ENCODE peak calls at places on chromosomes 12 and 14, in eight cellular contexts. P is HCT116, D is neural progenitor cell, J is GM23248, Z is MM.1S, R is hepatocyte, T is GM23338, M is OCI-LY7. G is an unnamed sample.

GRCh38 chr14:94136575-94137331 is 7.3 kb upstream of the IFI27L2 start:
- DNase-seq in T (peak), D (peak), Z (peak), P (peak), R (peak), M (peak), J (peak), G (peak)

GRCh38 chr12:92470608-92471021 is 232.2 kb upstream of the PLEKHG7 start:
- DNase-seq in R (no peak), J (no peak), D (no peak), Z (peak), P (no peak), T (no peak), M (peak), G (peak)

GRCh38 chr12:120532701-120533238 is 1.4 kb upstream of the RNF10 start:
- DNase-seq in M (no peak), P (no peak), D (no peak), J (no peak), R (no peak), Z (peak), T (no peak), G (no peak)

GRCh38 chr12:67794151-67794550 is 145.6 kb downstream of the DYRK2 start:
- DNase-seq in R (no peak), P (no peak), Z (no peak), J (peak), T (no peak), M (no peak), D (no peak), G (no peak)

GRCh38 chr14:59455411-59455810 is 9.8 kb downstream of the GPR135 start:
- DNase-seq in M (no peak), D (no peak), P (no peak), R (no peak), T (no peak), Z (no peak), J (peak), G (no peak)

GRCh38 chr12:4960547-4960946 is 50.8 kb downstream of the KCNA1 start:
- DNase-seq in T (no peak), J (no peak), D (no peak), M (no peak), R (no peak), Z (no peak), P (no peak), G (no peak)

GRCh38 chr14:39454906-39455539 is 22.8 kb upstream of the FBXO33 start:
- DNase-seq in D (no peak), J (no peak), P (no peak), Z (no peak), T (no peak), M (no peak), R (no peak), G (no peak)

GRCh38 chr12:111100003-111100402 is 179.6 kb upstream of the MYL2 start:
- DNase-seq in R (no peak), T (no peak), P (no peak), D (no peak), J (no peak), Z (no peak), M (peak), G (no peak)

GRCh38 chr12:96416033-96416790 is 16.0 kb upstream of the CDK17 start:
- DNase-seq in P (no peak), T (no peak), M (no peak), D (no peak), J (peak), Z (no peak), R (no peak), G (peak)

GRCh38 chr12:92502417-92503028 is 200.3 kb upstream of the PLEKHG7 start:
- DNase-seq in J (no peak), Z (peak), M (peak), P (no peak), R (peak), T (no peak), D (no peak), G (peak)

GRCh38 chr14:67187826-67188225 is 1.4 kb upstream of the GARIN2 start:
- DNase-seq in M (no peak), D (no peak), R (no peak), T (no peak), P (peak), Z (no peak), J (peak), G (peak)

GRCh38 chr14:24673534-24674203 is 39.7 kb upstream of the GZMB start:
- DNase-seq in J (no peak), Z (peak), M (peak), P (no peak), R (no peak), D (no peak), T (no peak), G (no peak)

GRCh38 chr12:92185052-92185451 is 39.4 kb upstream of the BTG1 start:
- DNase-seq in D (no peak), Z (peak), T (no peak), M (peak), P (no peak), R (no peak), J (no peak), G (no peak)

DNA sequence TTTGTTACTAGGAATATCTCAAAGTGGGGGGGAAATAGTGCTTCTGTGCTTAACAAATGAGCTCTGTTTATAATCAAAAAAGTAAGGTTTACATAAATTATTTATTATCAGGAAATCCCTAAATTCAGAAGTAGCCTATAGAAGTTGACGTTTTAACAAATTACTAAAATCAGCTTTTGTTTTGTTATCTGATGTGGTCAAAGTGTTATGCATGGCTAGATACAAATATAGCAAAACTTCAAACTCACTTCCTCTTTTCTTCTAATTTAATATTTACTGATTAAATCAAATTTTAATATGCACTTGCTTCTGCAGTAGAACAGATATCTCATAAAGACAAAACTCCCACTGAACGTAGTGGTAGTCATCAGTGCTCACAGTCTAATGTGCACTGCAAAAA is 47.5 kb downstream of the GARIN6 start:
- DNase-seq in D (no peak), J (no peak), Z (no peak), T (no peak), R (no peak), M (peak), P (no peak), G (no peak)
- TF ChIP-seq EZH2phosphoT487 in D (no peak), J (no peak), Z (no peak), T (no peak), R (no peak), M (no peak), P (no peak), G (no peak)

GRCh38 chr12:102534899-102535298 is 54.5 kb upstream of the IGF1 start:
- DNase-seq in J (peak), Z (no peak), R (no peak), D (no peak), M (no peak), P (no peak), T (no peak), G (no peak)
- H2AFZ ChIP-seq in J (peak), Z (no peak), R (no peak), D (no peak), M (no peak), P (no peak), T (peak), G (no peak)

DNA sequence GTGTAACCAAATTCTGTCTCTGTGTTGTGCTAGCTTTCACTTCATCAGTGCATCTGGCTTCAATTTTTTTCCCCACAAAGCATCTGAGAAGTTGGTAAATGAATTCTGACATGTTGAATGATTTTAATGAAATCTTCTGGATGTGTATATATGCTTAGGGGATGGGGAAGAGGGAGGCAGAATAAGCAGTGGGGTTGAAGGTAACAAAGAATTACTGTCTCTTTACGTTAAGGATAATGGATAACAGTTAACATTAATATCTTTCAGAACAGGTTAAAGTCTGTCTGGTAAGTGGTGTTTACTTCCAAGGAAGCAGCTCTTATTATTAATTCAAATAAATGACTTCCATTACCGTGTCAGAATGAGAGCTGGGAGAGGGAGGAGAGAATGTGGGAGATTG is 261.7 kb downstream of the ERC1 start:
- DNase-seq in M (no peak), P (no peak), T (no peak), Z (no peak), D (no peak), J (no peak), R (no peak), G (no peak)
- H3K4me2 ChIP-seq in M (no peak), P (no peak), T (no peak), Z (no peak), D (no peak), J (no peak), R (no peak), G (no peak)

DNA sequence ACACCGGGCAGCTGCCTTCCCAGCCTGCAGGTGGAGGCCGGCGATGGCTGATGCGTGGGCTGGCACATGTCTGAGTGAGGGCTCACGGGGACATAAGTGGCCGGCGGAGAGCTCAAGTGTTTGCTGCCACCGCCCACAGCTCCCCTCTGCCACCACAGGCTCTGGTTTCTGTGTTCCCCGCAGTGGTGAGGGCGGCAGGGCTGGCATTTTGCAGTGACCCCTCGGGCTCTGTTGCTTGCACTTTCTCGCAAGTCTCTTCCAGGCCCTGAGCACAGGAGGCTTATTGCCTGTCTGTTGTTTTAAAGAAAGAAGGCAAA is 271.0 kb upstream of the RTL1 start:
- DNase-seq in M (no peak), P (no peak), Z (no peak), J (no peak), D (no peak), R (no peak), T (no peak), G (no peak)
- TF ChIP-seq EZH2phosphoT487 in M (no peak), P (no peak), Z (no peak), J (no peak), D (no peak), R (no peak), T (no peak), G (no peak)

DNA sequence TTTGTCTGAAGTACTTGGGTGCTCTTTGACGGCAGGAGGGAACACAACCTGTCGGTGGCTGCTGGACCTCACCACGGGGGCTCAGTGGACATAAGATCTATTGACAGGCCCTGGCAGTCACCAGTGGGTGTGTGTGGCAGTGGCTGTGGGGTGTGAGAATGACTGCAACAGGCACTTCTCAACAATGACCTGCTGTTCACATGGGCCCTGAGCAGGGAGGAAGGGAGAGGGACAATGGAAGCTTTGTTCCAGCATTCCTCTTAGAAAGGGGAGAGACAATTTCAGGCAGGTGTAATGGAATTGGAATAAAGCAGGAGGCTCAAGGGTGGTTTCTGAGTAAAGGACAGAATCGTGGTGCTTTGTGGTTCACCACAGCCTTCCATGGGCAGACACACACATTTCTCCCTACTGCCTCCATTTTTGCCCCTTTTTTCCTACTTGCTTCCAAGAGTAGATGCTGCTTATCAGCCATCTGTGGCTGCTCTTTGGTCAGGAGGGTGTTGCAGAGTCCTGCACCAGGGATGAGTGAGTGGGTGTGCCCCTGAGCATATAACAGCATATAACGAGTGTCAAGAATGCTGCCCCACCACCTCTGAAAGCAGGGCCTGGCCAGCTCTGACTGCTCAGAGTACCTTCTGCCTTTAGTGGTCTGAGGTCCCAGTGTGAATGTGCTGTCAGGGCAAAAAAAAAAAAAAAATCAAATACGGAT is 267.7 kb downstream of the RASSF9 start:
- DNase-seq in R (no peak), D (peak), T (no peak), M (no peak), J (no peak), P (no peak), Z (no peak), G (peak)
- H2AFZ ChIP-seq in R (no peak), D (no peak), T (no peak), M (no peak), J (no peak), P (no peak), Z (no peak), G (no peak)

GRCh38 chr12:113445544-113446176 is 23.5 kb downstream of the SDSL start:
- DNase-seq in P (no peak), M (peak), T (no peak), J (no peak), R (no peak), D (no peak), Z (peak), G (no peak)
- H3K4me2 ChIP-seq in P (no peak), M (no peak), T (no peak), J (no peak), R (no peak), D (no peak), Z (no peak), G (no peak)

GRCh38 chr12:3727354-3727753 is 25.6 kb downstream of the CRACR2A start:
- DNase-seq in R (no peak), D (no peak), J (no peak), Z (no peak), P (no peak), M (no peak), T (no peak), G (no peak)

GRCh38 chr12:3726455-3726854 is 26.5 kb downstream of the CRACR2A start:
- DNase-seq in R (no peak), P (no peak), T (no peak), Z (no peak), J (no peak), D (no peak), M (no peak), G (no peak)

GRCh38 chr12:3730111-3730510 is 22.8 kb downstream of the CRACR2A start:
- DNase-seq in T (no peak), P (no peak), D (no peak), R (no peak), Z (no peak), J (no peak), M (no peak), G (no peak)

GRCh38 chr12:3727877-3728632 is 24.9 kb downstream of the CRACR2A start:
- DNase-seq in P (no peak), R (no peak), D (peak), J (no peak), T (peak), Z (no peak), M (no peak), G (no peak)

DNA sequence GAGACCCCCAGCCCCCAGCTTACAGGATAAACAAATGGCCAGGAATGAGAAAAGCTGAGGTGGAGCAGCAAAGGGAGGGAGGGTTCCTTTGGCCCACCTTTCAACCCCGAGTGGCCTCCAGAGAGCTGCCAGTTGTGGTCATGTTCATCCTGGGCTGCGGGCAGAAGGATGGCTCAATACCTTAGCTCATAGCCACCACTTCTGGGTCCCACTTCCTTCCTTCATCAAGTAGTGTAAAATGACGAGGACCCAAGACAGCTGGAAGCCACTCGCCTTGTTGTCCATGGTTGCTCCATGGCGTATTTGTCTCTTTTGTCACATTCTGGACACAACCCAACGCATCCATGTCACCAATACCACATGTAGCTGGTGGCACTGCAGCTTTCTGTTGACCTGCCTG is 24.2 kb downstream of the CRACR2A start:
- DNase-seq in T (no peak), Z (no peak), J (no peak), R (no peak), M (no peak), P (no peak), D (no peak), G (no peak)
- TF ChIP-seq EZH2phosphoT487 in T (no peak), Z (no peak), J (no peak), R (no peak), M (no peak), P (no peak), D (no peak), G (no peak)

DNA sequence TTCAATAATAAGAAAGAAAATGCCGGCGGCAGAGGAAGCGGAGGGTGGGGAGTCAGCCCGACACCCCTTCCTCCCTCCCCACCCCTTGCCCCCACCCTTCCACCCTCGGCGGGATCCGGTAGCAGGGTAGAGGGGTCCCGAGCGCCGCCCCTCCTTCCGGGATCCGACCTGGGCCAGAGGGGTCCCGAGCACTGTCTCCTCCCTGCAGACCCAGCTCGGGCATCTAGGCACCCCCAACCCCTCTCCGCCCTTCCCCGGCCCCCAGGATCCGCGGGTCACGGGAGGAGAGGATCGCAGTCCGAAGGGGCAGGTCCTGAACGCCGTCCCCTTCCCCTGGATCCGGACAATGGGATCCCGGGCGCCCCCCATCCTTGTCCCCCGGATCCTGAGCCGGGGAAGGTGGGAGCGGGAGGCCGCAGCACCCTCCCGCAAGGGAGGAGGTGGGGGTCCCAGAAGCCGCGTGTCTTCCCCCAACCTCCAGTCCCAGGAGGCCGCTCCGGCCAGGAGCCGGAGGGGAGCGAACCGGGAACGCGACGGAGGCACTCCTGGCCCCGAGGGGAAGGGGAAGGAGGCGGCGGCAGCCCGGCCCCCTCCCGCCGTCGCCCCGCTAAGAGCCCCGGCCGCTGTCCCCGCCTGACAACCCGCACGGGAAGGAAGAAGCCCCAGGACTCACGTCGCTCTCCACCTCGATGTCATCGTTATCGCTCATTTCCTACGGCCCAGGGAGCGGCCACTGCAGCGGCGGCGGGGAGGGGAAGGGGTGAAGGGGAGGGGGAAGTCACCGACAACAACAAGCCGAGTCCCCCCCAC is 481 bp downstream of the MAX start:
- DNase-seq in M (peak), T (peak), D (peak), Z (no peak), R (peak), P (no peak), J (peak), G (no peak)
- H2AFZ ChIP-seq in M (peak), T (no peak), D (peak), Z (no peak), R (peak), P (no peak), J (peak), G (peak)